ENCODE peak calls at places on chromosome 6, in four cellular contexts. D is ovary, V is prostate gland, Z is H9. J is an unnamed sample. For H3K4me1, the result is how much of the 10 kb centered on the place peaks cover.

GRCh38 chr6:21691685-21692346 is 98.3 kb downstream of the SOX4 start:
- DNase-seq in D (no peak), V (no peak), Z (no peak), J (no peak)

GRCh38 chr6:18379376-18380117 is 7.6 kb upstream of the RNF144B start:
- DNase-seq in D (no peak), V (no peak), Z (no peak), J (no peak)

GRCh38 chr6:81769834-81770233 is 17.4 kb upstream of the TENT5A start:
- DNase-seq in D (no peak), V (no peak), Z (no peak), J (no peak)

GRCh38 chr6:72984981-72985665 is 240.2 kb downstream of the KHDC1L start:
- DNase-seq in D (no peak), V (no peak), Z (no peak), J (no peak)

GRCh38 chr6:148423601-148424270 is 81.1 kb downstream of the SASH1 start:
- DNase-seq in D (no peak), V (peak), Z (no peak), J (no peak)

GRCh38 chr6:3334579-3334978 is 75.8 kb downstream of the PSMG4 start:
- DNase-seq in D (no peak), V (peak), Z (no peak), J (peak)

GRCh38 chr6:73169633-73170032 is 55.7 kb downstream of the KHDC1L start:
- DNase-seq in D (no peak), V (no peak), Z (no peak), J (no peak)

GRCh38 chr6:99543968-99544367 is 24.5 kb downstream of the CCNC start:
- DNase-seq in D (no peak), V (no peak), Z (no peak), J (no peak)

GRCh38 chr6:24607310-24607709 is 38.7 kb downstream of the KIAA0319 start:
- DNase-seq in D (no peak), V (no peak), Z (no peak), J (no peak)

GRCh38 chr6:163490826-163491577 is 76.5 kb downstream of the QKI start:
- DNase-seq in D (peak), V (peak), Z (no peak), J (peak)

GRCh38 chr6:48474764-48475674 is 364.0 kb upstream of the PTCHD4 start:
- DNase-seq in D (no peak), V (no peak), Z (no peak), J (no peak)

GRCh38 chr6:71334768-71335167 is 46.2 kb downstream of the OGFRL1 start:
- DNase-seq in D (no peak), V (no peak), Z (no peak), J (no peak)

GRCh38 chr6:139291813-139292619 is at the start of gene TXLNB:
- DNase-seq in D (peak), V (peak), Z (peak), J (peak)

GRCh38 chr6:133184798-133185380 is 56.3 kb upstream of the EYA4 start:
- DNase-seq in D (no peak), V (no peak), Z (no peak), J (no peak)

GRCh38 chr6:55825402-55826051 is 49.9 kb downstream of the BMP5 start:
- DNase-seq in D (no peak), V (no peak), Z (no peak), J (no peak)

GRCh38 chr6:150395388-150396009 is 26.7 kb downstream of the IYD start:
- DNase-seq in D (no peak), V (peak), Z (peak), J (peak)

GRCh38 chr6:134630468-134631180 is 312.7 kb upstream of the SGK1 start:
- DNase-seq in D (no peak), V (peak), Z (no peak), J (peak)

GRCh38 chr6:44227138-44227770 is 3.9 kb downstream of the SLC29A1 start:
- DNase-seq in D (no peak), V (no peak), Z (no peak), J (no peak)

GRCh38 chr6:89311853-89312531 is 3.1 kb downstream of the GABRR2 start:
- DNase-seq in D (peak), V (peak), Z (peak), J (peak)

GRCh38 chr6:44257753-44258324 is 511 bp upstream of the SLC35B2 start:
- DNase-seq in D (no peak), V (no peak), Z (no peak), J (no peak)

GRCh38 chr6:52544325-52545022 is 32.4 kb downstream of the TRAM2 start:
- DNase-seq in D (no peak), V (no peak), Z (no peak), J (no peak)

GRCh38 chr6:36368921-36369880 is 18.3 kb downstream of the ETV7 start:
- DNase-seq in D (no peak), V (no peak), Z (no peak), J (no peak)

GRCh38 chr6:144778773-144779531 is 493.8 kb downstream of the UTRN start:
- DNase-seq in D (no peak), V (no peak), Z (no peak), J (no peak)

GRCh38 chr6:168908166-168908565 is 345.5 kb downstream of the THBS2 start:
- DNase-seq in D (no peak), V (no peak), Z (no peak), J (no peak)

GRCh38 chr6:35019831-35020230 is 121.3 kb downstream of the TCP11 start:
- DNase-seq in D (no peak), V (no peak), Z (no peak), J (no peak)

GRCh38 chr6:35018184-35018523 is 123.0 kb downstream of the TCP11 start:
- DNase-seq in D (no peak), V (no peak), Z (no peak), J (no peak)

GRCh38 chr6:35017461-35018183 is 123.5 kb downstream of the TCP11 start:
- DNase-seq in D (peak), V (no peak), Z (no peak), J (no peak)

GRCh38 chr6:35019171-35019570 is 122.0 kb downstream of the TCP11 start:
- DNase-seq in D (no peak), V (no peak), Z (no peak), J (no peak)

GRCh38 chr6:35018746-35019145 is 122.4 kb downstream of the TCP11 start:
- DNase-seq in D (no peak), V (no peak), Z (no peak), J (no peak)
- H3K4me1 ChIP-seq in D (under half), V (under half), Z (under half), J (under half)

GRCh38 chr6:116615937-116616756 is at the start of gene RSPH4A:
- DNase-seq in D (peak), V (peak), Z (peak), J (peak)
- H3K27ac ChIP-seq in D (no peak), V (no peak), Z (peak), J (no peak)

DNA sequence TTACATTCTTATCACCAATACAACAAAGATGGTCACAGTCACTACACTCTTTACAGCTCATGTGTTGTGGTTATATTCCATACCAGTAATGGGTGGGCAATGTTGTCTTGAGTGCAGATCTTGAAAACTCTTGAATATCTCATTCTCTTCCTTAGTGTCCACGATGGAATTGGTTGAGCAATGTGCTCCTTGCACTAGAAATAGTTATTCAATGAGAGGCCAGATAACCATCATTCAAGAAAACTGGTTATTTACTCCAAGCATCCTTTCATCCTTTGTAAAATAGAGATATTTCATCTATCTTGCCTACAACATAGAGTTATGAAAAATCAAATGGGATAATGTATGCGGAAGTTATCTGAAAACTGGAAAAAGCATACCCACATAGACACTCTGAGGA is 215.9 kb downstream of the ARHGAP18 start:
- DNase-seq in D (no peak), V (no peak), Z (no peak), J (no peak)
- H3K4me1 ChIP-seq in D (under half), V (under half), Z (under half), J (under half)

GRCh38 chr6:79082304-79082703 is 4.2 kb upstream of the PHIP start:
- DNase-seq in D (no peak), V (no peak), Z (no peak), J (no peak)

GRCh38 chr6:79076881-79077641 is 993 bp downstream of the PHIP start:
- DNase-seq in D (peak), V (peak), Z (peak), J (peak)

GRCh38 chr6:79078057-79078969 is at the start of gene PHIP:
- DNase-seq in D (peak), V (peak), Z (peak), J (peak)

GRCh38 chr6:79077680-79078056 is 386 bp downstream of the PHIP start:
- DNase-seq in D (no peak), V (no peak), Z (no peak), J (no peak)

DNA sequence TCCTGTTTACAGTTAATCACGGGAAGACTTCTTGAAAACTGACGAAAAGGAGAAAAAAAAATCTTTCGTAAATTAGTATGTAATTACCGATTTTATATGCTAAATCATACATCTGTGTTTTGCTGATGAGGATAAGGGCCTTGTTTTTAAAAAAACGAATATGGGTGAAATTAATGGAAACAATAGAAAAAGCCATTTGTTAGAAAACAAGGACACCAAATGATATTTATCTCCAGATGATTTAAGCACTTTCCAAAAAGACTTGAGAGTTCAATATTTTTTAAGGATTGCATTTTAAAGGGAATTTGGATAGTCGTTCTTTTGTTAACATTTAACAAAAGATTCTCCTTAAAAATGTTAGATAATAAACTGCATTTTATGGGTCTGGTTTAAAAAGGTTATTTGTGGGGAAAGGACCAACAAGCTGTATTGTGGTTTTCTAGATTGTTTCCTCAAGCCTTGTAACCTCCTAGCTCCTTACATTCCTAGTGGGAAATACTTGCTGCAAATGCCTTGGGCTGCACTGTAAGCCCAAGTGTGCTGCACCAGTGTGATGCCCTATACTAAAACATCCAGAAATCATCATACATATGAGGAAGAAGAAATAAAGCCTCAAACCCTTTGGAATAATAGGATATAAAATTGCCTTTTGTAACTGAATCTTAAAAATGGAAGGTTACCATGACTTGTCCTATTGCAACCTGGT is 1.5 kb upstream of the PHIP start:
- DNase-seq in D (no peak), V (no peak), Z (no peak), J (no peak)
- H3K27ac ChIP-seq in D (no peak), V (peak), Z (no peak), J (no peak)